ENCODE peak calls at places on chromosomes 6 and 20, in nine cellular contexts. C is HFFc6; X is neural crest cell; H is C1 segment of cervical spinal cord; A is CD4-positive, alpha-beta memory T cell; D is SK-MEL-5; L is kidney tubule cell; J is body of pancreas; V is amniotic stem cell. I is an unnamed sample.
A peak's percentile ranks its signal among the peaks of the same experiment; 100 is the strongest.

GRCh38 chr6:141956046-141956761 is 176.5 kb upstream of the GJE1 start:
- DNase-seq in J (no peak), C (peak; percentile 37), L (peak; percentile 65), D (no peak), H (no peak), V (no peak), X (no peak), A (no peak), I (no peak)

GRCh38 chr6:121443953-121444590 is 8.6 kb downstream of the GJA1 start:
- DNase-seq in X (no peak), J (no peak), H (no peak), D (no peak), C (no peak), L (peak; percentile 43), V (no peak), A (no peak), I (no peak)

GRCh38 chr20:32191873-32192272 is 15.7 kb downstream of the PLAGL2 start:
- DNase-seq in C (no peak), L (no peak), D (no peak), X (no peak), A (no peak), H (no peak), J (no peak), V (no peak), I (no peak)

GRCh38 chr20:63536997-63537524 is at the start of gene PTK6:
- DNase-seq in J (no peak), C (no peak), D (no peak), X (no peak), H (no peak), L (no peak), V (no peak), A (no peak), I (peak; percentile 80)

GRCh38 chr6:34025112-34025807 is 120.6 kb downstream of the GRM4 start:
- DNase-seq in A (no peak), V (no peak), C (no peak), H (no peak), J (no peak), L (no peak), X (no peak), D (no peak), I (no peak)

GRCh38 chr6:110814488-110815259 is 595 bp downstream of the CDK19 start:
- DNase-seq in V (peak; percentile 41), C (peak; percentile 30), J (peak; percentile 43), L (peak; percentile 48), D (peak; percentile 43), X (peak; percentile 43), A (peak; percentile 48), H (no peak), I (peak; percentile 20)

GRCh38 chr6:42136508-42137191 is 5.8 kb downstream of the C6orf132 start:
- DNase-seq in L (peak; percentile 88), H (no peak), X (peak; percentile 26), J (no peak), D (no peak), A (no peak), V (no peak), C (peak; percentile 74), I (peak; percentile 82)

GRCh38 chr20:2871555-2872303 is 1.6 kb upstream of the PTPRA start:
- DNase-seq in L (no peak), D (no peak), X (no peak), J (no peak), A (no peak), V (no peak), C (no peak), H (no peak), I (no peak)

GRCh38 chr6:40852667-40853383 is 186.2 kb downstream of the UNC5CL start:
- DNase-seq in X (no peak), J (no peak), C (peak; percentile 33), D (peak; percentile 51), L (no peak), A (no peak), V (no peak), H (no peak), I (no peak)

GRCh38 chr6:115999256-115999655 is 61.4 kb downstream of the FRK start:
- DNase-seq in X (no peak), J (no peak), D (no peak), A (no peak), L (no peak), V (no peak), C (no peak), H (no peak), I (no peak)

I was measured in LoVo.